ENCODE peak calls at places on chromosomes 12 and 14, in six cellular contexts. Z is LNCaP clone FGC, W is pancreas, H is A549, O is GM12865, G is A673. M is an unnamed sample.

GRCh38 chr14:33903369-33903768 is 47.5 kb downstream of the EGLN3 start:
- DNase-seq in G (no peak), W (no peak), H (no peak), O (no peak), Z (no peak), M (no peak)

GRCh38 chr12:128727461-128727860 is 96.3 kb downstream of the SLC15A4 start:
- DNase-seq in G (no peak), O (no peak), W (no peak), H (no peak), Z (no peak), M (no peak)

GRCh38 chr12:26821212-26821701 is 11.7 kb downstream of the ITPR2 start:
- DNase-seq in O (no peak), Z (no peak), G (peak; percentile 37), W (no peak), H (no peak), M (no peak)

GRCh38 chr12:57582440-57582839 is 8.6 kb upstream of the PIP4K2C start:
- DNase-seq in H (no peak), Z (no peak), O (no peak), W (no peak), G (no peak), M (no peak)

GRCh38 chr14:43651896-43652295 is 855.2 kb downstream of the FSCB start:
- DNase-seq in O (no peak), W (no peak), G (no peak), H (no peak), Z (no peak), M (no peak)

GRCh38 chr12:108589028-108589839 is 8.7 kb downstream of the TMEM119 start:
- DNase-seq in W (no peak), H (no peak), Z (no peak), G (no peak), O (no peak), M (no peak)

GRCh38 chr12:3553681-3554546 is 62.9 kb downstream of the PRMT8 start:
- DNase-seq in G (no peak), H (no peak), W (no peak), O (no peak), Z (no peak), M (no peak)

GRCh38 chr12:46524778-46525177 is 152.2 kb upstream of the SLC38A2 start:
- DNase-seq in G (no peak), H (no peak), O (no peak), W (no peak), Z (no peak), M (no peak)

GRCh38 chr12:12032771-12033588 is 37.8 kb upstream of the BCL2L14 start:
- DNase-seq in W (peak; percentile 90), Z (peak; percentile 89), H (peak; percentile 71), O (peak; percentile 93), G (peak; percentile 84), M (peak; percentile 74)

GRCh38 chr12:117035287-117035686 is 63.9 kb downstream of the TESC start:
- DNase-seq in H (no peak), W (peak; percentile 33), Z (no peak), O (no peak), G (no peak), M (no peak)

GRCh38 chr14:38490273-38490672 is 234.4 kb upstream of the CLEC14A start:
- DNase-seq in W (no peak), G (no peak), H (no peak), Z (no peak), O (no peak), M (no peak)

GRCh38 chr12:50620050-50620974 is 115.5 kb downstream of the DIP2B start:
- DNase-seq in O (no peak), G (peak; percentile 61), H (no peak), W (no peak), Z (no peak), M (peak; percentile 60)

GRCh38 chr12:121138284-121138683 is 5.6 kb downstream of the P2RX7 start:
- DNase-seq in O (no peak), W (no peak), G (no peak), H (no peak), Z (no peak), M (no peak)

GRCh38 chr12:84508943-84509342 is 403.7 kb downstream of the SLC6A15 start:
- DNase-seq in H (no peak), W (no peak), G (no peak), O (no peak), Z (no peak), M (no peak)

GRCh38 chr12:101021911-101022388 is 188.1 kb downstream of the SLC5A8 start:
- DNase-seq in G (peak; percentile 59), O (no peak), H (peak; percentile 14), W (no peak), Z (no peak), M (no peak)

GRCh38 chr12:67966560-67966959 is 22.7 kb upstream of the IFNG-AS1 start:
- DNase-seq in H (no peak), G (no peak), O (peak; percentile 18), W (no peak), Z (no peak), M (no peak)

DNA sequence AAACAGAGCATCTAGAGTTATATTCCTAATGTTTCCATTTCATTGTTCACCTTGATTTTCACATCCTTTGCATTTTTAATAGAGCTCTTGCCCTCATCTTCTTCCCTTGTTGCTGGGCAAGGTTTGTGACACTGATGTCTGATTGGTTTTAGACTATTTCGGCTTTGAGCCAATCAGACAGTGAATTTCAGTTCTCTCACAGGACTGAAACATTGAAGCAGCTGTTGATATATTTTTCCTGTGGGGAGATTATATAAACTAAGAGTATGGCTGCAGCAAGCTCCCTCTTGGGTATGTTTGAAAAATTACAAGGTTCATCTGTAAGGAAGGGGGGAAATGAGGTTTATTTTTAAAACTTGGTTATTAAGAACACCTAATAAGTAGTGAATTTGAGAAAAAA is 51.2 kb downstream of the ATF7IP start:
- DNase-seq in Z (peak; percentile 32), W (no peak), G (peak; percentile 90), O (peak; percentile 21), H (no peak), M (peak; percentile 58)
- TF ChIP-seq CTCF in Z (no peak), W (no peak), G (peak; percentile 56), O (no peak), H (no peak), M (no peak)

GRCh38 chr12:114863911-114864310 is 179.9 kb upstream of the TBX3 start:
- DNase-seq in W (no peak), Z (no peak), H (no peak), O (no peak), G (no peak), M (no peak)
- TF ChIP-seq CTCF in W (no peak), Z (no peak), H (no peak), O (no peak), G (no peak), M (no peak)

DNA sequence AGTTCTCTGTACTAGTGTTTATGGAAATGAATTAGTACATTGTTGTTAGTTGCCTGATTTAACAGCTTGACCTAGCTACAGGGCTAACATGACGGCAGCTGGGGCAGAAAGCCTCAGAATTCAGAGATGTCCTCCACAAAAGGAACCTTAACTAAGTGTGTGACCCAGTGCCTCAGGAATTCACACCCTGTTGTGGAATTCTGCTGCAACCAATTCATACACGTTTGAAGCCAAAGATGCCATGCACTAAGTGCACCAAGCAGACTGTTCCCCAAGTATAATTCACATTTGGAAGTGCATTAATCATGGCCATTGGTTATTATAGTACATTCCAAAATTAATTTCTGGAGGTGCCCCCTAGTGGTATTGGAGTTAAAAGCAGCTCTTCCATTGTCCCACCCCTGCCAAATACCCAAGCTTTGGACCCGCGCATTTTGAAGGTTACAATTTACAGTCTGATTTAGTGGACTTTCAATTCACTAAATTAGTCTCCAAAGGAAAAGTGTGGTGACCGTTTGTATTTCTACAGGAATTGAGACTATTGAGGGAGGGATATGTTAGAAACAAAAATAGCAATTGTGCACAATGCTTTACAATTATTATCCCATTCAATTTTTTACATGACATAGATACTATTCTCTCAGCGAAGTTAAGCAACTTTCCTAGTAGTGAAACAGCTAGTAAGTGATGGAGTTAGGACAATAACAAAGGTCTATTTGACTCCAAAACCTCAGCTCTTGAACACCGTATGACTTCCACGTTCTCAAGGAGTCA is 85.9 kb downstream of the PAX9 start:
- DNase-seq in H (peak; percentile 32), W (no peak), G (peak; percentile 67), O (no peak), Z (no peak), M (no peak)
- TF ChIP-seq CTCF in H (peak; percentile 57), W (peak; percentile 8), G (peak; percentile 88), O (peak; percentile 24), Z (peak; percentile 56), M (no peak)

GRCh38 chr14:61284001-61284400 is 2.9 kb upstream of the TMEM30B start:
- DNase-seq in H (no peak), G (no peak), Z (no peak), W (no peak), O (no peak), M (peak; percentile 27)
- TF ChIP-seq CTCF in H (no peak), G (no peak), Z (no peak), W (no peak), O (no peak), M (no peak)

DNA sequence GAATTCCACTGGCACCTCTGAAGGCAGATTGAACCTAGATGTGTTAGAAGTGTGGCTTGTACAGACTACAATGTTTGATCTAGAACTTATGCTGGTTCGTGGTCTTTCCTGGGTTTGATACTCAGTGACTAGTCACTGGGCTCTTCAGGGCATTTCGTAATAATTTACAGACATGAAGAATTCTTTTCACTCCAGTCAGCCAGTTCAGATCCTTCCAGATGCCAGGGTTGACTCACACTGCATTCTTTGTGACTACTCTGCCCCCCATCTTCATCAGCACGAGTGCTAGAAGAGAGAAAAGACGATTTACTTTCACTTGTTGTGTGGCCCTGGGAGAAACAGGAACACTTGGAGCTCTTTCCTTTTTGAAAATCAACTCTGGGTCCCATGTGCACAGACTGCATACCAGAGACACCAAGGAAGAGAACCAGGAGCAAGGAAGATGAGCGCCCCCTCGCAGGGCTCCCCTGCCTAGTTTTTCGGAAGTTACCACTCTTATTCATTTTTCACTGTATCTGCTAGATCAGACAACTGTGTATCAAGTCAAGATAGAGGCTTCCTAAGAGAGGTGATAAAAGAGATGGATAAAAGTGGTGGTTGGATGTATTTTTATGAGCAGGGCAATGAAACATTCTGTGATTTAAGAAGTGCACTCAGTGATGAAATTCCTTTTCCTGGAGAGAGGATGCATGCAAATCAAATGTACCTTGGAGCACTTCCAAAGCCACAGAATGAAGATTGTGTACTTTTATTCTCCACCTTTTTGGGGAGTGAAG is 33.5 kb upstream of the EVL start:
- DNase-seq in W (no peak), H (peak; percentile 96), Z (peak; percentile 65), O (no peak), G (peak; percentile 75), M (no peak)
- TF ChIP-seq CTCF in W (no peak), H (peak; percentile 57), Z (no peak), O (no peak), G (peak; percentile 27), M (no peak)

GRCh38 chr14:95173518-95173917 is 16.2 kb upstream of the DICER1 start:
- DNase-seq in Z (no peak), O (no peak), H (no peak), W (no peak), G (no peak), M (no peak)

DNA sequence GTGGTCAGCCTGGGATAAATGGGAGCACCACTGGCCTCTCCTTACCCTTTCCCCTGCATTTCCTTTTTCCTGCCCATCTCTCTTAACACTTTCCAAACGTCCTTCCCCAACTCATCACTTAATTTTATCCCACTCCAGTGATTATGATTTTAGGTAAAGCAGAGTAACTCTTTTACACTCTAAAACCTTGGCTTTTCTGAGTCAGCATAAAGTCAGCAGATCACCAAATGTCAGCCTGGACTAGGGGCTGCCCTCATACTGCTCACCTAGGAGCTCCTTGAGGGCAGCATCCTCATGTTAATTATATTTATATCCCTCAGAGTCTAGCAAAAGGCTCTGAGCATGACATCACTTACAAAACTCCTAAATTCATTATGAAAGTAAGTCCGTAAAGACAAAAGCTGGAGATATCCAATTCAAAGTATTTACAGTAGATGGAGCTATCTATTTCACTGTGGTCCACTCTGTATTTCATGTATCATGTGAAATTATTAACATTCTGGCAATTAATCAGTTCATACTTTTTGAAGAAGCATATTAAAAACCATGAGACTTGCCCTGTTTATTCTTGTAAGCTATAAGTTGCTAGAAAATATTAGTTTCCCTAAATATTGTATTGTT is 17.0 kb upstream of the DICER1 start:
- DNase-seq in O (no peak), Z (no peak), W (no peak), G (no peak), H (no peak), M (no peak)
- TF ChIP-seq CTCF in O (no peak), Z (peak; percentile 18), W (no peak), G (peak; percentile 39), H (peak; percentile 37), M (no peak)